ENCODE peak calls at places on chromosomes 2 and 18, in six cellular contexts. M is lower leg skin, L is ovary, N is AG04449, K is OCI-LY7, W is foreskin fibroblast. X is an unnamed sample.

GRCh38 chr18:69752737-69753380 is 194.8 kb downstream of the CD226 start:
- DNase-seq in K (no peak), W (no peak), N (no peak), M (no peak), L (no peak), X (no peak)

GRCh38 chr2:215609089-215610032 is 173.5 kb upstream of the FN1 start:
- DNase-seq in N (no peak), L (no peak), W (no peak), M (no peak), K (no peak), X (no peak)

GRCh38 chr2:227238242-227239237 is 74.1 kb downstream of the COL4A3 start:
- DNase-seq in W (peak), N (no peak), L (peak), M (peak), K (peak), X (peak)

GRCh38 chr2:2455151-2455550 is 124.1 kb upstream of the MYT1L start:
- DNase-seq in K (no peak), W (no peak), M (no peak), L (no peak), N (no peak), X (no peak)

GRCh38 chr2:6452702-6453481 is 412.8 kb downstream of the CMPK2 start:
- DNase-seq in W (no peak), K (peak), L (no peak), N (no peak), M (no peak), X (peak)

GRCh38 chr2:222891890-222892289 is 31.1 kb downstream of the ACSL3 start:
- DNase-seq in M (no peak), N (no peak), W (no peak), L (no peak), K (no peak), X (no peak)

GRCh38 chr18:76359909-76360308 is 135.1 kb downstream of the ZNF516 start:
- DNase-seq in W (no peak), N (no peak), M (no peak), K (no peak), L (peak), X (no peak)

GRCh38 chr2:127085260-127085666 is 21.7 kb downstream of the BIN1 start:
- DNase-seq in M (no peak), N (no peak), W (no peak), L (no peak), K (no peak), X (peak)

GRCh38 chr18:23226930-23227728 is 91.8 kb downstream of the CABLES1 start:
- DNase-seq in L (peak), W (peak), K (no peak), M (peak), N (no peak), X (no peak)

GRCh38 chr2:232624554-232624842 is 8.9 kb upstream of the EFHD1 start:
- DNase-seq in W (no peak), L (no peak), N (no peak), K (no peak), M (no peak), X (no peak)

GRCh38 chr2:165778653-165779451 is 15.2 kb downstream of the GALNT3 start:
- DNase-seq in N (no peak), W (no peak), L (no peak), M (no peak), K (peak), X (peak)

GRCh38 chr2:241639385-241639784 is 1.9 kb downstream of the ATG4B start:
- DNase-seq in M (no peak), L (no peak), K (peak), W (no peak), N (no peak), X (no peak)

GRCh38 chr2:241638063-241638660 is 669 bp downstream of the ATG4B start:
- DNase-seq in M (no peak), N (no peak), W (no peak), K (no peak), L (no peak), X (no peak)

GRCh38 chr2:241640165-241640795 is 2.8 kb downstream of the ATG4B start:
- DNase-seq in M (no peak), L (no peak), N (no peak), W (no peak), K (no peak), X (no peak)

GRCh38 chr2:241637233-241638062 is at the start of gene ATG4B:
- DNase-seq in M (peak), N (peak), W (peak), L (peak), K (peak), X (peak)

DNA sequence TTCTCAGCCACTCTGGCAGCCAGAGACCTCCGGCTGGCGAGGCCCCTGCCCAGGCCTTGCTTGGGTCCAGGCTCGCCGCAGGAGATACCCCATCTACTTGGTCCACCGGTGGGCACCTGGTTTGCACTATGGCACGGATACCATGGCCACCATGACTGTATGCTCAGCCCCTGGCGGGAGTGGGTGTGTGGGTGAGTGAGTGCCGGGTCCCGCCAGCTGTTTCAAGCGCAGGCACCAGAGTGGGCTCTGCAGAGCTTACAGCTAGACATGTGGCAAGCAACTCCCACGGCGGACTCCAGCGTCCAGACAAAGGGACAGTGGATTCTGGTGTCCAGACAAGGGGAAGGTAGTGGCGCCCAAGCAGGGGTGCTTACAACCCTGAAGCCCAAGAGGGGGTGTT is 1.4 kb downstream of the ATG4B start:
- DNase-seq in K (peak), N (no peak), L (no peak), M (no peak), W (no peak), X (no peak)
- H3K4me3 ChIP-seq in K (peak), N (peak), L (no peak), M (no peak), W (peak), X (no peak)

DNA sequence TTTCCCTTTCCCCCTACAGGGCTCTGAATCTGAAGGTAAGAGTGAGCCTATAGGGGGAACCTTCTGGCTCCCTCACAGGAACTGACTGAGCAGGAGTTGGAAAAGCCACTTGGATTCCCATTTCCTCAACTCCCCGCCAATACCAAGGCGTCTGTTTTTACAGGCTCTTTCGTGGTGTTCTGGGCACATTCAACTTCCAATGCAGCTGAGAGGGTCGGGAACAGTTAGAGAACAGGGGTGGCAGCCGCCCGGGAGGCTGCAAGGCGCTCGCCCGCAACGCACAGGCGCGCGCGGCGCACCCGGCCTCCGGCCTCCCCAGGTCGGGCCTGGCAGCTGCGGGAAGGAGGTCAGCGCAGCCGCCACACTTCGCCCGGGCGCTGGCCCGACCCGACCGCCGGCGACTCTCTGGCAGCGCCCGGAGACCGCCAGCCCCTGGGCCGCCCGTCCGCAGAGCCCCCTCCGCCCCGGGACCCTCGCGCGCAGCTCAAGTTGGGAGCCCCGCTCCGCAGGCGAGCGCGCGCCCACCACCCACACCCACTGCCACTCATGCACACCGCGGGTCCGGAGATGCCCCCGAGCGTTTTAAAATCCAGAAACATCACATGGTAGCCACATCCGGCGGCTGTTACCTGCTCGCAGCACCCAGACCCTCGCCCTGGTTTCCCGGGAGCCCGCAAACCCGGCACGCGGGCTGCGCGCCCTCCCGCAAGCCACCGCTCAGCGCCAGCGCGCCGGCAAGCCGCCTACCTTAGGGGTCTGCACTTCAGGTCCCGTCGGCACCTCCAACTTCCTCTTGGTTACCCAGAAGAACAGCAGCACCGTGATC is 816 bp downstream of the GALNT14 start:
- DNase-seq in W (no peak), M (no peak), N (no peak), L (no peak), K (peak), X (no peak)
- H3K4me3 ChIP-seq in W (peak), M (peak), N (peak), L (peak), K (peak), X (no peak)

GRCh38 chr2:237674731-237675276 is 47.4 kb downstream of the LRRFIP1 start:
- DNase-seq in K (peak), W (peak), N (no peak), L (peak), M (peak), X (peak)
- H3K4me3 ChIP-seq in K (peak), W (no peak), N (peak), L (no peak), M (no peak), X (peak)

DNA sequence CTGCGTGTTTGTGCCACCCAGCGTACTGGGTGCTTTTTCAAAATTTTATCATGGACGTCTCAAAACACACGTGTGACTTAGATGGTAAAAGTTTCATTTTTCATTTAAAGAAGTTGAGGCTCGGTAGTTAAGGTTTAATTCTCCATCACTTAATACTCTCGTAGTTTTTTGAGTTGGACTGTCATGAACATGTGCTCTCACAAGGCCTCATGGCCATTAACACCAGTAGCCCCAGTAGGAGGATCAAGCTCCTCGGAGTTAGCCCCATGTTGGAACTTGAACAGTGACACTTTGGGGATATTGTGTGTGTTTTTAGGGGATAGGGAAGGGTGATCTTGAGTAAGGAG is 15.3 kb downstream of the NMUR1 start:
- DNase-seq in L (no peak), K (peak), W (no peak), N (no peak), M (no peak), X (peak)
- H3K4me3 ChIP-seq in L (peak), K (peak), W (peak), N (peak), M (peak), X (peak)